ENCODE peak calls at places on chromosomes 11 and 22, in five cellular contexts. N, E, V, Y and H are unnamed samples.

GRCh38 chr11:128039140-128040021 is 548.0 kb downstream of the ETS1 start:
- DNase-seq in N (no peak), E (no peak), V (no peak), Y (peak), H (no peak)

GRCh38 chr22:36160499-36160942 is at the start of gene APOL3:
- DNase-seq in N (no peak), E (no peak), V (no peak), Y (peak), H (no peak)

GRCh38 chr22:26471522-26471921 is 12.1 kb downstream of the HPS4 start:
- DNase-seq in N (peak), E (no peak), V (no peak), Y (no peak), H (no peak)

GRCh38 chr11:68997124-68997994 is 15.7 kb downstream of the MRGPRF start:
- DNase-seq in N (no peak), E (no peak), V (no peak), Y (peak), H (no peak)

GRCh38 chr11:118415739-118416068 is 14.3 kb downstream of the ATP5MG start:
- DNase-seq in N (peak), E (no peak), V (peak), Y (peak), H (no peak)

GRCh38 chr22:47465222-47465621 is 702.8 kb downstream of the TBC1D22A start:
- DNase-seq in N (no peak), E (no peak), V (no peak), Y (no peak), H (no peak)

GRCh38 chr11:111819161-111820058 is 52.0 kb downstream of the ALG9 start:
- DNase-seq in N (no peak), E (no peak), V (no peak), Y (peak), H (no peak)

GRCh38 chr22:48456449-48456848 is 1371.2 kb downstream of the BRD1 start:
- DNase-seq in N (no peak), E (no peak), V (no peak), Y (no peak), H (no peak)

GRCh38 chr22:25120761-25121212 is 78.9 kb upstream of the CRYBB3 start:
- DNase-seq in N (no peak), E (no peak), V (no peak), Y (peak), H (no peak)

GRCh38 chr22:39214383-39215069 is 30.3 kb downstream of the PDGFB start:
- DNase-seq in N (peak), E (no peak), V (peak), Y (no peak), H (no peak)

GRCh38 chr22:23225724-23226496 is 45.6 kb downstream of the BCR start:
- DNase-seq in N (no peak), E (no peak), V (no peak), Y (peak), H (no peak)

GRCh38 chr11:104076455-104076854 is 40.0 kb downstream of the DDI1 start:
- DNase-seq in N (no peak), E (no peak), V (no peak), Y (no peak), H (no peak)

GRCh38 chr11:76783294-76783900 is at the start of gene TSKU:
- DNase-seq in N (no peak), E (peak), V (peak), Y (no peak), H (no peak)

GRCh38 chr22:19663286-19663815 is 51.0 kb upstream of the SEPTIN5 start:
- DNase-seq in N (no peak), E (no peak), V (no peak), Y (peak), H (no peak)

GRCh38 chr22:38927033-38927789 is 30.2 kb upstream of the APOBEC3A start:
- DNase-seq in N (peak), E (peak), V (peak), Y (peak), H (peak)

GRCh38 chr11:1939006-1939626 is 8.0 kb upstream of the MRPL23 start:
- DNase-seq in N (no peak), E (peak), V (no peak), Y (no peak), H (peak)

GRCh38 chr11:106288988-106289387 is 211.5 kb downstream of the AASDHPPT start:
- DNase-seq in N (no peak), E (no peak), V (peak), Y (no peak), H (no peak)

GRCh38 chr11:1200611-1201191 is 22.2 kb upstream of the MUC5B start:
- DNase-seq in N (no peak), E (no peak), V (no peak), Y (peak), H (peak)

GRCh38 chr11:31355131-31355530 is 14.4 kb downstream of the DCDC1 start:
- DNase-seq in N (no peak), E (no peak), V (no peak), Y (no peak), H (no peak)

GRCh38 chr11:119489087-119489486 is 66.1 kb upstream of the THY1 start:
- DNase-seq in N (no peak), E (no peak), V (no peak), Y (no peak), H (no peak)

GRCh38 chr11:129644326-129644725 is 171.3 kb upstream of the TMEM45B start:
- DNase-seq in N (no peak), E (no peak), V (no peak), Y (no peak), H (no peak)

GRCh38 chr11:126111458-126112116 is 48.9 kb upstream of the CDON start:
- DNase-seq in N (no peak), E (no peak), V (no peak), Y (no peak), H (no peak)

GRCh38 chr22:31615940-31616314 is 46.1 kb downstream of the PISD start:
- DNase-seq in N (no peak), E (peak), V (no peak), Y (no peak), H (no peak)
- TF ChIP-seq POLR2AphosphoS5 in N (no peak), E (no peak), V (no peak), Y (no peak), H (no peak)

GRCh38 chr11:65988791-65989592 is 13.0 kb downstream of the EIF1AD start:
- DNase-seq in N (peak), E (peak), V (peak), Y (peak), H (peak)
- TF ChIP-seq POLR2AphosphoS5 in N (peak), E (no peak), V (no peak), Y (peak), H (no peak)

GRCh38 chr11:71787014-71787823 is 45.8 kb upstream of the DEFB108B start:
- DNase-seq in N (peak), E (peak), V (peak), Y (peak), H (peak)
- TF ChIP-seq POLR2AphosphoS5 in N (peak), E (no peak), V (peak), Y (no peak), H (no peak)

GRCh38 chr11:60159284-60159683 is 23.6 kb downstream of the MS4A6A start:
- DNase-seq in N (no peak), E (no peak), V (no peak), Y (no peak), H (no peak)
- TF ChIP-seq POLR2AphosphoS5 in N (no peak), E (no peak), V (no peak), Y (no peak), H (no peak)

GRCh38 chr11:107857550-107858216 is 904 bp downstream of the SLC35F2 start:
- DNase-seq in N (no peak), E (no peak), V (no peak), Y (no peak), H (no peak)
- TF ChIP-seq POLR2AphosphoS5 in N (peak), E (no peak), V (no peak), Y (no peak), H (no peak)

GRCh38 chr22:31342389-31343125 is 3.6 kb downstream of the PATZ1 start:
- DNase-seq in N (no peak), E (no peak), V (peak), Y (no peak), H (no peak)

GRCh38 chr22:31344369-31345330 is 1.5 kb downstream of the PATZ1 start:
- DNase-seq in N (no peak), E (no peak), V (peak), Y (peak), H (no peak)

GRCh38 chr22:31345331-31346254 is 553 bp downstream of the PATZ1 start:
- DNase-seq in N (peak), E (peak), V (peak), Y (peak), H (peak)

GRCh38 chr22:31341386-31342088 is 4.6 kb downstream of the PATZ1 start:
- DNase-seq in N (no peak), E (no peak), V (no peak), Y (no peak), H (no peak)

DNA sequence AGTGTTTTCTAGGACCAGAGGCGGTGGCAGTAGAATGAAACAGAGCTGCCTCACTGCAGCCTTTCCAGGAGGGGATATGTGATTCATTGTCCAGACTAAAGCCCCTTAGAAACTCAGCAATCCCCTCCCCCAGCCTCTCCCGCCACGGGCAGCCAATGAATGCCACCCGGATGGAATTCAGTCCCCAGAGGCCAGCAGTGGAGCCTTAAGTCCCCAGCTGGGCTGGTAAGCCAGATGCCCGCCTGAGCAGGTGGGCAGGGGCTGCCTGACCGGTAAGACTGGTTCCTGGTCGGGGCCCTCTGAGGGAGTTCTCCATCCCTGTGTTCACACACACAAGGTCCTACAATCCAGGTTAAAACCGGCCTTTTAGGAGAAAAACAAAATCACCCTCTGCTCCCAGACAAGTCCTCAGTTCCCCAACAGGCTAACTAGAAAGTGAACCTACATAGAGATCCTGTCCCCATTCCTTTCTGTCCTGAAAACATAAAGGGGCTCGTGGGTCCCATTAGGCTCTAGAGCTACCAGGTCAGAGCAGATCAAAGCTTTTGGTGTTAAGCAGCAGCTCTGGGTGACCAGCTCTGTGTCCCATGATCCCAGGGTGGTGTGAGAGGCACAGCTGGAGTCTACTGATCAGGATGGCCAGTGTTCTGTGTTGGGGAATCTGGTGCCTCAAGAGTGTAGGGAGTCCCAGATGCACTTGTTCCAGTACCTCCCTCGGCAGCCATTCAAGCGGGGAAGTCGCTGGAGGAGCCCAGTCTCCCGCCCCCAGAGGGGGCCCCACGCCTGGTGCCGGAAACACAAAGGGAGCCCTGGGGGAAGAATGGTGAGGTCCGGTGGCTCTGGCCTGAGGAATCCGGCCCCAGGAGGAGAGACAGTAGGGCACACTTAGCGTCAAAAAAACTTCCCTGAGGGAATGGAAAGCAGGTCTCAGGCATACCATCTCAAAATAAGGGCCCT is 2.6 kb downstream of the PATZ1 start:
- DNase-seq in N (no peak), E (no peak), V (peak), Y (peak), H (no peak)
- TF ChIP-seq POLR2AphosphoS5 in N (no peak), E (peak), V (peak), Y (peak), H (no peak)

GRCh38 chr11:73308003-73308962 is at the start of gene ARHGEF17:
- DNase-seq in N (peak), E (peak), V (peak), Y (peak), H (no peak)
- TF ChIP-seq POLR2AphosphoS5 in N (no peak), E (no peak), V (peak), Y (peak), H (no peak)

DNA sequence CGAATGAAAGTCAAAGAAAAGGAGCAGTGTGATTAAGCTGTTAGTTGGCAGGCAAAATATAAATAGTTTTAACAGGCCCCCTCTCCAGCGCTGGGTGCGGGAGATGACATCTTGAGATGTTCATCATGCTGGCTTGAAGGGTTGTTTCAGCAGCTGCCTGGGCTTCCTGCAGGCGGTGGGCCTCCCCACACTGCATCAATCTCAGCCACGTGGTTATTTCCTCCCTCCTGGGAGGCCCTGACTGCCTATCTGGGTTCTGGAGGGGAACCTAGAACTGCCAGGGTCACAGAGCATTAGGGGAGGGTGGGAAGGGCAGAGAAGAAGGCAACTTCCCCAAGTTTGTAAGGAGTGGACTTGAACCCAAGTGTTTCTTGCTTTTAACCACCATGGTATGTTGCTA is 173.4 kb upstream of the SYT13 start:
- DNase-seq in N (no peak), E (no peak), V (no peak), Y (no peak), H (no peak)
- TF ChIP-seq POLR2AphosphoS5 in N (no peak), E (no peak), V (no peak), Y (no peak), H (no peak)